ENCODE peak calls at places on chromosomes 1 and 21, in nine cellular contexts. H is adrenal gland, N is AG04450, C is lower lobe of right lung, I is body of pancreas, V is HCT116, A is IMR-90, O is brain microvascular endothelial cell, G is heart left ventricle. B is an unnamed sample.

GRCh38 chr1:75539230-75540116 is 71.4 kb downstream of the SLC44A5 start:
- DNase-seq in N (no peak), H (peak), G (no peak), A (no peak), O (no peak), V (no peak), I (peak), C (no peak), B (no peak)

GRCh38 chr1:61642475-61643232 is 82.3 kb downstream of the TM2D1 start:
- DNase-seq in O (no peak), C (no peak), V (no peak), H (no peak), G (no peak), N (no peak), A (no peak), I (no peak), B (no peak)

GRCh38 chr1:2639203-2639602 is 6.4 kb upstream of the MMEL1 start:
- DNase-seq in A (no peak), G (no peak), H (no peak), N (no peak), V (no peak), C (no peak), I (no peak), O (no peak), B (no peak)

GRCh38 chr1:39898648-39899603 is 2.8 kb downstream of the MYCL start:
- DNase-seq in G (no peak), O (peak), C (peak), I (peak), A (peak), V (peak), H (peak), N (no peak), B (peak)

GRCh38 chr1:192609110-192610079 is 26.6 kb upstream of the RGS13 start:
- DNase-seq in G (peak), H (peak), O (no peak), I (peak), V (no peak), A (no peak), N (no peak), C (peak), B (no peak)

GRCh38 chr1:224768971-224769370 is 152.9 kb downstream of the CNIH3 start:
- DNase-seq in V (no peak), H (no peak), O (no peak), A (no peak), N (no peak), C (no peak), G (no peak), I (no peak), B (no peak)

GRCh38 chr1:168086438-168086837 is 50.3 kb downstream of the GPR161 start:
- DNase-seq in O (no peak), N (no peak), V (no peak), I (no peak), G (no peak), C (no peak), A (no peak), H (no peak), B (no peak)

GRCh38 chr1:220528049-220528678 is at the start of gene MARK1:
- DNase-seq in N (no peak), O (no peak), A (no peak), C (peak), I (peak), V (no peak), H (peak), G (peak), B (peak)

GRCh38 chr1:222105393-222105737 is 363.5 kb upstream of the DUSP10 start:
- DNase-seq in A (no peak), C (no peak), H (no peak), O (no peak), G (no peak), N (no peak), I (peak), V (peak), B (no peak)

GRCh38 chr1:175749075-175749474 is 5.7 kb upstream of the TNR start:
- DNase-seq in C (no peak), V (no peak), G (no peak), H (no peak), I (peak), A (no peak), O (no peak), N (no peak), B (no peak)

GRCh38 chr1:26771643-26772321 is 16.0 kb upstream of the PIGV start:
- DNase-seq in I (peak), V (peak), H (peak), G (no peak), N (peak), C (no peak), O (peak), A (peak), B (peak)

DNA sequence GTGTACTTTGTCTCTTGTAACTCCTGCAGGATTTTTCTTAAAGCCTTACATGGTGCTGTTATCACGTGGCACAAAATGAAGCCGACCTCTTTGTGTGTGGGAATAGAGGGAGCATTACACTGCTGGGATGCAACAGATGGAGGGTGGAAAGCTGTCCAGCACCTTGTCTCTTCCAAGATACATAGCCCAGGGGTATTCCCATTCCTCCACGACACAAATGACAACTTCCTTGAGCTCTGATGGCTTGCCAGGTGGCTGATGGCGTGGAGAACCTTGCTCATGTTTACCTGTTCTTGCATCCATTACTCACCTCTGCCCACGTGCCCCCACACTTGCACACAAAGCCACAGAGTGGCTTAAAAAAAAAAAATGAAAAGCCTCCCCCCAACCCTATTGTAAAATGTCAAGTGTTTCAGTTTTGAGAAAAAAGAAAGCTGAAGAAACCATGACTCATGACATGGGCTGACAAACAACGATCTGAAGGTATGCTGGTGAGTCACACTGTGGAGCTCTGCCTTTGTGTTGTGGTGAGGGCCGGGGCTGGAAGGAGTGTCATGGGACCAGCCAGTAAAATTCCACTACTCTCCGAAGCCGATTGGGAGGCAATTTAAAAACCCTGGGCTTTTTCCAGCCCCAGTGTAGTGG is 32.0 kb upstream of the ATP5PO start:
- DNase-seq in A (peak), G (peak), H (peak), C (peak), I (peak), N (peak), V (peak), O (peak), B (peak)
- H3K4me3 ChIP-seq in A (peak), G (no peak), H (no peak), C (peak), I (no peak), N (peak), V (peak), O (peak), B (peak)

GRCh38 chr1:211742889-211743529 is 67.6 kb upstream of the NEK2 start:
- DNase-seq in I (no peak), V (no peak), H (no peak), N (no peak), G (no peak), O (no peak), C (no peak), A (no peak), B (no peak)
- TF ChIP-seq CTCF in I (no peak), V (no peak), H (no peak), N (no peak), G (no peak), O (no peak), C (no peak), A (no peak), B (no peak)

DNA sequence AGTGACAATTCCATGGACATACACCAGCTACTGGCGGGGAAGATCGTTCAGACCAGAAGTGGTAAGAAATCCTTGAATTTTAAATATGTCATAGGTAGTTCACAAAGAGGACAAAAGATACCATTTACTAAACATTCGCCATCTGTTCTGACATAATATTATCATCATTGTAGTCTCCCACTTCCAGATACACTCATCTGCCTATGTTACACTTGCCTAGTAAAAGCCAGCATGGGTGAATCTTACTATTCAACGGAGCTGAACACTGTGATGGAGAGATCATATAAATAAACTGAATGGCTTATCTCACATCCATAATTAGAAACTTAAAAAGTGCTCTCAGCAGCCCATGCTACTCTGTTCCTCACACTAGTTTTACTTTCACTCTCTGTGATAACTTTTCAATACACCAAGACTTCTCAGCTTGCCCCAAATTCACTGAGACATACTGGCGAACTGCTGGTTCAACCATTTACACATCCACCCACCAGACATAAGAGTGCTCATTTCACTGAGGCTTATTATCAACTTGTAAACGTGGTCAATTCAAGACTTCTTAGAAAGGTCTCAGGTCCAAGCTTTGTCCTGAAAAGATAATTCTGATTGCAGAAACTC is 463 bp upstream of the PRRC2C start:
- DNase-seq in V (no peak), I (no peak), H (no peak), N (no peak), O (no peak), A (no peak), G (no peak), C (no peak), B (peak)
- H3K4me3 ChIP-seq in V (peak), I (peak), H (peak), N (peak), O (peak), A (peak), G (peak), C (peak), B (peak)

GRCh38 chr1:109814223-109814622 is 50.5 kb upstream of the EPS8L3 start:
- DNase-seq in A (no peak), N (no peak), H (no peak), C (no peak), V (no peak), O (no peak), I (no peak), G (no peak), B (no peak)

GRCh38 chr1:109814993-109815786 is 51.5 kb upstream of the EPS8L3 start:
- DNase-seq in O (no peak), N (no peak), C (no peak), H (no peak), V (no peak), I (no peak), G (no peak), A (no peak), B (no peak)

GRCh38 chr1:109817881-109818280 is 54.2 kb upstream of the EPS8L3 start:
- DNase-seq in N (no peak), C (no peak), I (no peak), O (no peak), A (no peak), V (no peak), H (no peak), G (no peak), B (no peak)

GRCh38 chr1:109816975-109817535 is 53.3 kb upstream of the EPS8L3 start:
- DNase-seq in V (no peak), O (no peak), H (no peak), G (no peak), A (no peak), C (no peak), N (no peak), I (no peak), B (no peak)

GRCh38 chr1:109815809-109816791 is 52.4 kb upstream of the EPS8L3 start:
- DNase-seq in G (no peak), C (no peak), H (peak), N (no peak), O (no peak), V (no peak), I (peak), A (no peak), B (no peak)
- TF ChIP-seq CTCF in G (no peak), C (no peak), H (no peak), N (no peak), O (no peak), V (no peak), I (no peak), A (no peak), B (no peak)

DNA sequence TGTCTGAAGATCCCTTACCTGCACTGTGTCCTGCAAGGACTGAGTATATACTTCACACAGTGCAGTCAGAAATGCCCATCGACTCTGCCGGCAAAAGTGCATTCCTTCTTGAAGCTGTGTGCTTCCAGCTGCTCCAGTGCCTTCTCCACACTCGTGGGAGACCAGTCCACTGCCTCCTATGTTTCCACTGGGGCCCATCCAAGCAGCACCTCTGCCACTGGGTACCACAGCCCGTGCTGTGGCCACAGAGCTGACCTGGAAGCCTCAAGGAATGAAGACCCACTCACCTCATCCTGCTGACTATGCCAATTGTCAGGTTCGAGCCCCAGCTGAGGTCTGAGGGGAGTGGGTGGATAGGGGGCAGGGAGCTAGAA is 108.1 kb downstream of the GDAP2 start:
- DNase-seq in V (no peak), H (no peak), A (peak), I (no peak), O (no peak), N (no peak), C (no peak), G (no peak), B (no peak)
- H3K4me3 ChIP-seq in V (no peak), H (no peak), A (no peak), I (no peak), O (no peak), N (no peak), C (no peak), G (no peak), B (no peak)

GRCh38 chr1:197914510-197914909 is 2.7 kb upstream of the LHX9 start:
- DNase-seq in I (no peak), N (no peak), V (no peak), C (no peak), A (no peak), O (no peak), G (no peak), H (no peak), B (no peak)

GRCh38 chr1:197915217-197915616 is 2.0 kb upstream of the LHX9 start:
- DNase-seq in N (no peak), V (no peak), O (no peak), G (no peak), A (no peak), C (no peak), I (no peak), H (no peak), B (no peak)

GRCh38 chr1:197917813-197918646 is 858 bp downstream of the LHX9 start:
- DNase-seq in V (no peak), C (peak), G (no peak), O (no peak), I (no peak), N (no peak), A (no peak), H (no peak), B (no peak)

GRCh38 chr1:197917553-197917812 is 311 bp downstream of the LHX9 start:
- DNase-seq in C (no peak), H (no peak), I (no peak), G (no peak), A (no peak), O (no peak), V (no peak), N (no peak), B (no peak)

DNA sequence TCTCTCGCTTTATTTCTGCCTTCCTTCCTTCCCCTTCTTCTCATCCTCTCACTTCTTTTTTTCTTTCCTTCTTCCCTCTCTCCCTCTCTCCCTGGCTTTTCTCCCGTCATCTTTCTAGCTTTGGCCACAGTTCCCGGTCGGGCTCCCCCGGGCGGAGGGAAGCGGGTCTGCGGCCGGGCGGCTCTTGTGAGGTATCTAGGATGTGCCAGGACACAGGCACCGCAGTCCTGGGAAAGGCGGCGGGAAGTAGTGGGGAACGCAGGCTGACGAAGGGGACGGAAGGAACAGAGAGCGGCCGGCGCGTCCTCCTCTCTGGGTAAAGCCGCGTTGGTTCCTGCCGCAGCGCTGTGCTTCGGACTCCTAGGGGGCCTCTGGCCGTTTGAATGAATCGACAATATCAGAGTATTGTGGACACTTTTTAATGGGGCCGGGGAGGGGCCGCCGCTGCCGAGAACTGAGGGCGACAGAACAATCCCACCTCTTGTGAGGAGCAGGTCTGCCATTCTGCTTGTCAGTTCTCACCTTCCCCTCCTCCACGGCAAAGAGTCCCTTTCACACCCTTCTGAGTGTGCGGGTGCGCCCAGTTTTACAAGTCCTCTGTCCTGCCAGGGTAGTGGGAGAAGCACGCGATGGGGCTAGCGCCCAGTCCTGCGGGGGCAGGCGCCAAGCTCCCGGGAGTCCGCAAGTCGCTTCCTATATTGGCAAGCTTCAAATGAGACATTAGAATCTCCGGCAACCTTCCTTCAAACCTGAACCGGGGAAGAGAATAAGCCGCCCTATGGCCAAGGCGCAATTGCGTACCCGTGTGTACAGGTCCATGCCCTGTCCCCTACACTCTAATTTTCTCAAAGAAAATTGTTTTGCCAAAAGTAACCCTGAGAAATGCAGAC is 1.1 kb upstream of the LHX9 start:
- DNase-seq in A (peak), V (peak), I (peak), H (peak), G (no peak), N (no peak), O (peak), C (peak), B (peak)
- TF ChIP-seq CTCF in A (peak), V (peak), I (peak), H (peak), G (no peak), N (peak), O (peak), C (peak), B (peak)